ENCODE peak calls at places on chromosome 16, in nine cellular contexts. F, K, C, H, V, W, T, Z and I are unnamed samples.

GRCh38 chr16:76386784-76387183 is 109.6 kb downstream of the CNTNAP4 start:
- DNase-seq in F (no peak), K (no peak), C (no peak), H (peak; percentile 3), V (peak; percentile 18), W (peak; percentile 6), T (peak; percentile 40), Z (no peak), I (no peak)

GRCh38 chr16:55913717-55914116 is 38.5 kb upstream of the CES5A start:
- DNase-seq in F (no peak), K (no peak), C (no peak), H (no peak), V (no peak), W (no peak), T (no peak), Z (no peak), I (no peak)

GRCh38 chr16:81315271-81316175 is 761 bp downstream of the GAN start:
- DNase-seq in F (peak; percentile 45), K (peak; percentile 59), C (peak; percentile 62), H (peak; percentile 41), V (peak; percentile 8), W (peak; percentile 86), T (peak; percentile 69), Z (peak; percentile 89), I (peak; percentile 51)

GRCh38 chr16:76197925-76198324 is 79.3 kb upstream of the CNTNAP4 start:
- DNase-seq in F (no peak), K (no peak), C (no peak), H (no peak), V (no peak), W (no peak), T (no peak), Z (no peak), I (no peak)

GRCh38 chr16:53608094-53608493 is 95.6 kb downstream of the RPGRIP1L start:
- DNase-seq in F (no peak), K (no peak), C (no peak), H (no peak), V (no peak), W (no peak), T (no peak), Z (no peak), I (no peak)

GRCh38 chr16:19411298-19411697 is 6.4 kb upstream of the TMC5 start:
- DNase-seq in F (no peak), K (no peak), C (no peak), H (no peak), V (no peak), W (no peak), T (no peak), Z (no peak), I (no peak)

GRCh38 chr16:68331879-68332410 is 21.1 kb downstream of the PRMT7 start:
- DNase-seq in F (no peak), K (no peak), C (no peak), H (no peak), V (no peak), W (peak; percentile 9), T (no peak), Z (no peak), I (no peak)

GRCh38 chr16:725463-726187 is 618 bp downstream of the CCDC78 start:
- DNase-seq in F (no peak), K (no peak), C (no peak), H (no peak), V (no peak), W (no peak), T (no peak), Z (no peak), I (no peak)

GRCh38 chr16:1323296-1324239 is 9.9 kb upstream of the BAIAP3 start:
- DNase-seq in F (no peak), K (no peak), C (no peak), H (no peak), V (no peak), W (no peak), T (no peak), Z (no peak), I (no peak)

GRCh38 chr16:88570691-88571092 is 489 bp downstream of the ZC3H18 start:
- DNase-seq in F (peak; percentile 41), K (no peak), C (peak; percentile 26), H (peak; percentile 36), V (no peak), W (peak; percentile 46), T (peak; percentile 55), Z (no peak), I (peak; percentile 19)

GRCh38 chr16:27618611-27619380 is 68.9 kb downstream of the KATNIP start:
- DNase-seq in F (no peak), K (no peak), C (peak; percentile 64), H (no peak), V (no peak), W (no peak), T (no peak), Z (no peak), I (no peak)

GRCh38 chr16:12553191-12553590 is 250.5 kb downstream of the CPPED1 start:
- DNase-seq in F (no peak), K (no peak), C (no peak), H (no peak), V (no peak), W (no peak), T (no peak), Z (no peak), I (no peak)

GRCh38 chr16:81457326-81458133 is 12.9 kb downstream of the CMIP start:
- DNase-seq in F (no peak), K (no peak), C (no peak), H (no peak), V (no peak), W (peak; percentile 76), T (peak; percentile 76), Z (no peak), I (no peak)

GRCh38 chr16:1754204-1754603 is 17.1 kb downstream of the NME3 start:
- DNase-seq in F (no peak), K (no peak), C (no peak), H (no peak), V (no peak), W (no peak), T (no peak), Z (no peak), I (no peak)

GRCh38 chr16:50881331-50881830 is 139.5 kb downstream of the CYLD start:
- DNase-seq in F (peak; percentile 61), K (peak; percentile 30), C (no peak), H (no peak), V (no peak), W (no peak), T (no peak), Z (no peak), I (no peak)

GRCh38 chr16:66551788-66552287 is 538 bp upstream of the CKLF start:
- DNase-seq in F (no peak), K (no peak), C (no peak), H (no peak), V (no peak), W (no peak), T (no peak), Z (no peak), I (no peak)
- TF ChIP-seq CTCF in F (no peak), K (no peak), C (no peak), H (no peak), V (no peak), W (no peak), T (no peak), Z (no peak), I (no peak)

GRCh38 chr16:46690281-46691178 is 1.1 kb downstream of the ORC6 start:
- DNase-seq in F (peak; percentile 2), K (no peak), C (peak; percentile 21), H (no peak), V (no peak), W (peak; percentile 63), T (peak; percentile 25), Z (no peak), I (peak; percentile 14)
- TF ChIP-seq CTCF in F (no peak), K (no peak), C (no peak), H (no peak), V (no peak), W (no peak), T (no peak), Z (no peak), I (no peak)

DNA sequence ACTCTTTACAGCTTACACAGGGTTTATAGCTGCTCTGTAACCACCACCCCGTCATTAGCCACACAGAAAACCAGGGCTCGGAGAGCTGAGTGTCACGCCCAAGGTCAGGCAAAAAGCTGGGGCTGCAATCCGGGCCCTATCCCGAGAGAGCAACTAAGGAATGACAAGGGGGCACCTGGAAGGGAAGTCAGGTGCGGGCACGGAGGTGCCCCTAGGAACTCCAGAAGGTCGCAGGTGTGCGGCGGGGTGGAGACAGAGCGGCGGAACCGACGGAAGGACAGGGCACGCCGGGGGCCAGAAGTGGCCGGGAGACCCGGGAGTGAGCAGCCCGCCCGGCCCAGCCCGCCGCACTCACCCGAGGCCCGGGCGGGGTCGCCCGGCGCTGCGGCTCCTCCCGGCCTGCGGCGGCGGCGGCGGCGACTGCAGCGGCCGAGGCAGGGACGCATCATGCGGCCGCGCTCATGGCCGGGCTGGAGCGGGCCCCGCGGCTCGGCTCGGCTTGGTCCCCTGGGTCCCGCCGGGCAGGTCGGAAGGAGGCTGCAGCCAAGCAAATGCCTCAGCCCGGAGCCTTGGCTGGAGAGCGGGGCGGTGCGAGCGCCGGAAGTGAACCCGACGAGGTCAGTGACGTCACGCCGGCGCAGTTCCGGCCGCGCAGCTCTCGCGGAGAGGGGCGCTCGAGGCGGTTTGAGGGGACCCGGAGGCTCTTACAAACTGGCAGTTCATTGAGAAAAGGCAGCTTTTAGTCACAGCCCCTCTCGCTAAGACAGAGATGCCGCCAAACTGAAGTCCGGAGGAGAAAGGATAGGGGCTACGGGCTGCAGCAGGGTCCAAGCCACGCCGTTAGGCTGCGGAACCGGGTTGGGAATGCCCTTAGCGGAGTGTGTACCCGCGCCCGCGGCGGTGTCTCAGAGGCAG is at the start of gene ZDHHC7:
- DNase-seq in F (peak; percentile 94), K (peak; percentile 87), C (peak; percentile 93), H (peak; percentile 89), V (peak; percentile 71), W (peak; percentile 95), T (peak; percentile 94), Z (peak; percentile 97), I (peak; percentile 80)
- TF ChIP-seq CTCF in F (peak; percentile 20), K (no peak), C (peak; percentile 3), H (peak; percentile 11), V (no peak), W (peak; percentile 2), T (no peak), Z (no peak), I (no peak)

GRCh38 chr16:11498683-11499082 is 88.0 kb downstream of the LITAF start:
- DNase-seq in F (no peak), K (no peak), C (no peak), H (no peak), V (peak; percentile 75), W (no peak), T (peak; percentile 69), Z (no peak), I (no peak)

GRCh38 chr16:11499295-11500089 is 87.2 kb downstream of the LITAF start:
- DNase-seq in F (no peak), K (no peak), C (no peak), H (no peak), V (peak; percentile 16), W (no peak), T (peak; percentile 26), Z (no peak), I (no peak)

GRCh38 chr16:11495066-11495407 is 91.7 kb downstream of the LITAF start:
- DNase-seq in F (no peak), K (no peak), C (no peak), H (no peak), V (no peak), W (no peak), T (no peak), Z (no peak), I (no peak)

GRCh38 chr16:11497851-11498289 is 88.8 kb downstream of the LITAF start:
- DNase-seq in F (peak; percentile 42), K (peak; percentile 72), C (no peak), H (peak; percentile 28), V (no peak), W (peak; percentile 47), T (peak; percentile 42), Z (no peak), I (no peak)

GRCh38 chr16:11497329-11497805 is 89.4 kb downstream of the LITAF start:
- DNase-seq in F (peak; percentile 66), K (peak; percentile 91), C (peak; percentile 71), H (peak; percentile 43), V (peak; percentile 40), W (peak; percentile 87), T (peak; percentile 49), Z (peak; percentile 95), I (no peak)
- TF ChIP-seq CTCF in F (no peak), K (no peak), C (peak; percentile 10), H (no peak), V (no peak), W (no peak), T (no peak), Z (no peak), I (no peak)